ENCODE peak calls at places on chromosomes 3 and 15, in ten cellular contexts. L is tibial nerve, Z is transverse colon, Q is SK-N-SH, O is H1, N is sigmoid colon, W is A549, C is GM12878, R is ovary, A is K562. B is an unnamed sample.

GRCh38 chr15:76058714-76059319 is 968 bp upstream of the TMEM266 start:
- DNase-seq in L (no peak), Z (no peak), Q (peak), O (no peak), N (no peak), W (peak), C (peak), R (no peak), A (peak), B (peak)

GRCh38 chr3:12471228-12471627 is 13.1 kb upstream of the TSEN2 start:
- DNase-seq in L (no peak), Z (peak), Q (no peak), O (no peak), N (no peak), W (peak), C (no peak), R (no peak), A (no peak), B (no peak)

GRCh38 chr3:10964537-10965167 is 27.9 kb upstream of the SLC6A1 start:
- DNase-seq in L (no peak), Z (peak), Q (no peak), O (peak), N (no peak), W (no peak), C (no peak), R (no peak), A (peak), B (no peak)

GRCh38 chr3:112101946-112102345 is 15.8 kb downstream of the C3orf52 start:
- DNase-seq in L (no peak), Z (no peak), Q (no peak), O (no peak), N (no peak), W (no peak), C (no peak), R (no peak), A (no peak), B (no peak)

GRCh38 chr3:58693929-58694850 is 27.6 kb upstream of the FAM3D start:
- DNase-seq in L (no peak), Z (no peak), Q (no peak), O (no peak), N (no peak), W (no peak), C (peak), R (no peak), A (no peak), B (no peak)

GRCh38 chr3:71104090-71104489 is 479.4 kb downstream of the FOXP1 start:
- DNase-seq in L (no peak), Z (no peak), Q (no peak), O (no peak), N (no peak), W (no peak), C (no peak), R (no peak), A (no peak), B (no peak)

GRCh38 chr3:187968883-187969580 is 184.9 kb upstream of the LPP start:
- DNase-seq in L (no peak), Z (no peak), Q (no peak), O (no peak), N (no peak), W (no peak), C (no peak), R (no peak), A (no peak), B (no peak)

GRCh38 chr3:188348445-188349244 is 194.7 kb downstream of the LPP start:
- DNase-seq in L (peak), Z (peak), Q (no peak), O (no peak), N (peak), W (peak), C (no peak), R (peak), A (no peak), B (peak)

GRCh38 chr15:34837246-34838016 is 42.1 kb upstream of the ACTC1 start:
- DNase-seq in L (no peak), Z (no peak), Q (no peak), O (no peak), N (no peak), W (peak), C (no peak), R (no peak), A (peak), B (no peak)

GRCh38 chr3:2540115-2540514 is 441.4 kb downstream of the CNTN4 start:
- DNase-seq in L (no peak), Z (no peak), Q (no peak), O (no peak), N (no peak), W (no peak), C (no peak), R (no peak), A (no peak), B (no peak)

GRCh38 chr3:131083190-131083863 is 56.6 kb downstream of the NEK11 start:
- DNase-seq in L (no peak), Z (peak), Q (peak), O (no peak), N (peak), W (no peak), C (no peak), R (peak), A (no peak), B (peak)

GRCh38 chr15:33461671-33462070 is 150.9 kb downstream of the RYR3 start:
- DNase-seq in L (no peak), Z (no peak), Q (no peak), O (no peak), N (no peak), W (no peak), C (no peak), R (no peak), A (no peak), B (no peak)

GRCh38 chr15:92449476-92449875 is 55.8 kb downstream of the ST8SIA2 start:
- DNase-seq in L (no peak), Z (no peak), Q (no peak), O (no peak), N (no peak), W (no peak), C (no peak), R (no peak), A (no peak), B (no peak)

GRCh38 chr3:10928961-10929471 is 63.5 kb upstream of the SLC6A1 start:
- DNase-seq in L (no peak), Z (no peak), Q (no peak), O (no peak), N (no peak), W (no peak), C (no peak), R (no peak), A (no peak), B (peak)

GRCh38 chr3:121649645-121650044 is 11.1 kb downstream of the HCLS1 start:
- DNase-seq in L (no peak), Z (no peak), Q (no peak), O (no peak), N (no peak), W (no peak), C (no peak), R (no peak), A (no peak), B (no peak)

GRCh38 chr3:101677436-101678286 is 729 bp upstream of the ZBTB11 start:
- DNase-seq in L (no peak), Z (no peak), Q (peak), O (peak), N (no peak), W (no peak), C (no peak), R (peak), A (no peak), B (peak)

GRCh38 chr15:36334059-36334458 is 245.4 kb upstream of the CDIN1 start:
- DNase-seq in L (no peak), Z (no peak), Q (no peak), O (no peak), N (no peak), W (no peak), C (no peak), R (no peak), A (peak), B (no peak)

GRCh38 chr3:143103633-143104032 is 15.9 kb upstream of the CHST2 start:
- DNase-seq in L (no peak), Z (no peak), Q (no peak), O (no peak), N (no peak), W (no peak), C (no peak), R (no peak), A (no peak), B (no peak)

GRCh38 chr15:63322541-63322940 is 45.1 kb downstream of the APH1B start:
- DNase-seq in L (no peak), Z (peak), Q (peak), O (no peak), N (peak), W (no peak), C (no peak), R (peak), A (no peak), B (no peak)

GRCh38 chr15:55652909-55653495 is 64.9 kb upstream of the PYGO1 start:
- DNase-seq in L (no peak), Z (no peak), Q (no peak), O (no peak), N (no peak), W (no peak), C (no peak), R (no peak), A (no peak), B (no peak)

GRCh38 chr15:25710184-25710583 is 152.9 kb downstream of the ATP10A start:
- DNase-seq in L (no peak), Z (peak), Q (peak), O (peak), N (peak), W (peak), C (no peak), R (no peak), A (peak), B (peak)

GRCh38 chr3:42256135-42256819 is 9.7 kb downstream of the CCK start:
- DNase-seq in L (no peak), Z (no peak), Q (no peak), O (no peak), N (no peak), W (peak), C (no peak), R (no peak), A (no peak), B (no peak)

GRCh38 chr3:57161131-57161538 is 4.0 kb downstream of the IL17RD start:
- DNase-seq in L (no peak), Z (no peak), Q (peak), O (no peak), N (no peak), W (no peak), C (no peak), R (no peak), A (no peak), B (no peak)

GRCh38 chr3:4772171-4772804 is 206.9 kb upstream of the BHLHE40 start:
- DNase-seq in L (peak), Z (peak), Q (no peak), O (no peak), N (peak), W (no peak), C (no peak), R (peak), A (peak), B (no peak)

GRCh38 chr15:72319360-72319984 is 485 bp downstream of the CELF6 start:
- DNase-seq in L (no peak), Z (peak), Q (no peak), O (peak), N (peak), W (peak), C (no peak), R (peak), A (peak), B (peak)

DNA sequence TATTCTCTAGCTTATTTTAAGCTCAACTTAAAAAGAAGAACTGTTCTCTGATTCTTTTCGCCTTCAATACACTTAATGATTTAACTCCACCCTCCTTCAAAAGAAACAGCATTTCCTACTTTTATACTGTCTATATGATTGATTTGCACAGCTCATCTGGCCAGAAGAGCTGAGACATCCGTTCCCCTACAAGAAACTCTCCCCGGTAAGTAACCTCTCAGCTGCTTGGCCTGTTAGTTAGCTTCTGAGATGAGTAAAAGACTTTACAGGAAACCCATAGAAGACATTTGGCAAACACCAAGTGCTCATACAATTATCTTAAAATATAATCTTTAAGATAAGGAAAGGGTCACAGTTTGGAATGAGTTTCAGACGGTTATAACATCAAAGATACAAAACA is at the start of gene CCR5:
- DNase-seq in L (no peak), Z (no peak), Q (no peak), O (no peak), N (no peak), W (no peak), C (no peak), R (no peak), A (no peak), B (no peak)
- TF ChIP-seq EP300 in L (no peak), Z (no peak), Q (no peak), O (no peak), N (no peak), W (no peak), C (no peak), R (no peak), A (no peak), B (no peak)

DNA sequence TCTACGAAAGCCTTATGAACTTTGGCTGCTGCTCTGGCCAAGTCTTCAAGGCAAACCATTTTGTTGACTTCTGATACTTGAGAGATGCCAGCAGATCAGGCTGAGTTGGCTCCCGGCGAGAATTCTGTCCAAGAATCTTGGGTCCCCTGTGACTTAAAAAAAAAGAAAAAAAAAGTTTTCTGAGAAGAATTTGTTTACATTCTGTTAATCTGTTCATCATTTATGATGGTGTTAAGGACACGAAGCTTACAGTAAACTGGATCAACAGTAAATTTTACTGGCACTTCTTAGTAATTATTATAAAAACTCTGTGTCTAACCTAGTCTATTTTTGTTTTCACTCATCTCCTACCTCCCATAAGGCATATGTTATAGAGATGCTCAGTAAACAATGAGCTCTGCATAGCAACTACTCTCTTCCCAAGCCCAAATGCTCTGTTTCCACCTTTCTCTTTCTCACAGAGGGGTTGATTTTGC is 320.9 kb upstream of the RASGRP1 start:
- DNase-seq in L (no peak), Z (no peak), Q (no peak), O (no peak), N (no peak), W (no peak), C (no peak), R (no peak), A (no peak), B (no peak)
- TF ChIP-seq EP300 in L (no peak), Z (no peak), Q (no peak), O (no peak), N (no peak), W (no peak), C (no peak), R (no peak), A (no peak), B (no peak)

GRCh38 chr3:23894166-23895061 is 22.4 kb downstream of the NKIRAS1 start:
- DNase-seq in L (no peak), Z (no peak), Q (no peak), O (no peak), N (no peak), W (no peak), C (no peak), R (no peak), A (no peak), B (no peak)
- TF ChIP-seq EP300 in L (no peak), Z (no peak), Q (no peak), O (no peak), N (no peak), W (no peak), C (no peak), R (no peak), A (no peak), B (no peak)

DNA sequence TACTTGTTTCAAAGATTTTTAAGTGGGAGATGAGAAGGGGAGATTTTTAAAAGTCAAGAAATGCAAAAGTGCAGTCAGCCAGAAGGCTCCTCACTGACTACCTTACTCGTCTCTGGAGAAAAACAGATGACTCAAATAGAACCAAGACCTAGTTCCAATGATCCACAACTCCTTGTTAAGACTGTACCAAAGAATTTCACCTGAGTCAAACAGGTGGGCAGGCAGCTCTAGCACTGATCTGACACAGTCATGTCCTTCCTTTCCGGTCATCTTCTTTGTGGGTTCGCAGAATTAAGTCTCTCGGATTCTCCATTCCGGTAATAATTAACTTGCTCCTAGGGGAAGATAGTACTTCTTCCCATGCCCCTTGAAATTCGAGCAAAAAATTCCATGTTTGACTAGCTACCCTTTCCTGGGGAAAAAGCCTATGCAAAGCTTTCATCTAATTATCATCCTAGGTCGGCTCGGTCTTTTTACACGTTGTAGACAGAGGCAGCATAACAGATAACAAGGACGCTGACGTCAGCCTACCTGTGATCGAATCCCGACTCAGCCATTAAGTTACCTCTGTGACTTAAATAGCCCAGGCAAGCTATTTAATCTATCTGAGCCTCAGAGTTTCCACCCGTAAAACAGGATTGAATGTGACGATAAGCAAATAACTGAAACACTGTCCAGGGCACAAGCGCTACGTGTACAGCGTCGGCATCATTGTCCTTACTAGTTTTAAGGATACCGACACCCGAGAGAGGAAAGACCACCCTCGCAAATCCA is 746 bp downstream of the SELENOK start:
- DNase-seq in L (no peak), Z (peak), Q (peak), O (peak), N (no peak), W (peak), C (no peak), R (no peak), A (peak), B (no peak)
- TF ChIP-seq EP300 in L (no peak), Z (no peak), Q (no peak), O (no peak), N (no peak), W (no peak), C (no peak), R (no peak), A (no peak), B (no peak)

GRCh38 chr3:14142567-14143270 is 17.9 kb downstream of the TMEM43 start:
- DNase-seq in L (no peak), Z (no peak), Q (no peak), O (no peak), N (no peak), W (no peak), C (no peak), R (no peak), A (no peak), B (no peak)

GRCh38 chr3:14144423-14145075 is 19.7 kb downstream of the TMEM43 start:
- DNase-seq in L (peak), Z (peak), Q (peak), O (no peak), N (peak), W (peak), C (peak), R (peak), A (peak), B (no peak)

GRCh38 chr3:14145236-14145635 is 20.4 kb downstream of the TMEM43 start:
- DNase-seq in L (no peak), Z (no peak), Q (no peak), O (no peak), N (no peak), W (no peak), C (no peak), R (no peak), A (no peak), B (no peak)

GRCh38 chr3:14143271-14143605 is 18.4 kb downstream of the TMEM43 start:
- DNase-seq in L (no peak), Z (no peak), Q (no peak), O (no peak), N (no peak), W (no peak), C (no peak), R (no peak), A (no peak), B (no peak)

DNA sequence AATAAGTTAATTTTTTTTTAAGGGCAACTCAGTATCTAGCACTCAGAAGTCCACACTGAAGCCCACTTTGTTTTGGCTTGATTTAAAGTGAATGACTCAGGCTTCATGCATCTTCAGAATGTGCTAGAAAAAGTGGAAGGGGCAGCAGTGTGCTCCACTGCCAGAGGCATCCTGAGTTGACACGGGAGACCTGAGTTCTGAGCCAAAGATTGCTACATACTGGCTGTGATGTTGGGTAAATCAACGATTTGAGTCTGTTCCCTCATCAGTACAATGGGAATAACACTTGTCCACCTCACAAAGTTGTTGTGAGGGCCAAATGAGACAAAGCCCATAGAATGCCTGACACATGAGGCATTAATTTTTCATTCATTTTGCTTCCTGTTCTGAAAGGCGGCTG is 19.0 kb downstream of the TMEM43 start:
- DNase-seq in L (no peak), Z (peak), Q (no peak), O (no peak), N (peak), W (peak), C (no peak), R (no peak), A (no peak), B (no peak)
- TF ChIP-seq EP300 in L (no peak), Z (no peak), Q (peak), O (no peak), N (peak), W (no peak), C (no peak), R (no peak), A (no peak), B (no peak)

GRCh38 chr3:40790741-40791140 is 266.0 kb downstream of the ZNF621 start:
- DNase-seq in L (no peak), Z (no peak), Q (no peak), O (no peak), N (no peak), W (no peak), C (no peak), R (no peak), A (no peak), B (no peak)
- TF ChIP-seq EP300 in L (no peak), Z (no peak), Q (no peak), O (no peak), N (no peak), W (no peak), C (no peak), R (no peak), A (no peak), B (no peak)

GRCh38 chr15:29550834-29551465 is 271.3 kb downstream of the TJP1 start:
- DNase-seq in L (no peak), Z (no peak), Q (no peak), O (no peak), N (no peak), W (no peak), C (no peak), R (no peak), A (no peak), B (no peak)
- TF ChIP-seq EP300 in L (no peak), Z (no peak), Q (no peak), O (no peak), N (no peak), W (no peak), C (no peak), R (no peak), A (no peak), B (no peak)

GRCh38 chr3:67790043-67790442 is 135.6 kb upstream of the SUCLG2 start:
- DNase-seq in L (no peak), Z (peak), Q (peak), O (peak), N (no peak), W (peak), C (peak), R (no peak), A (peak), B (no peak)
- TF ChIP-seq EP300 in L (no peak), Z (no peak), Q (no peak), O (no peak), N (no peak), W (no peak), C (no peak), R (no peak), A (no peak), B (no peak)